ENCODE peak calls at places on chromosomes 2 and 18, in nine cellular contexts. One of them, this sample, is unnamed.

GRCh38 chr2:96887419-96888081 is 17.7 kb upstream of the SEMA4C start:
- DNase-seq in GM20000: no peak
- DNase-seq in dermis microvascular lymphatic vessel endothelial cell: no peak
- DNase-seq in activated naive CD8-positive, alpha-beta T cell treated with anti-CD3 and anti-CD28 coated beads, Interleukin-2, amount 50 U/mL, for 16 hours: no peak
- DNase-seq in AG09319: no peak
- DNase-seq in MCF 10A: no peak
- DNase-seq in epithelial cell of esophagus: no peak
- DNase-seq in kidney tubule cell: no peak
- DNase-seq in stimulated activated CD4-positive, alpha-beta T cell treated with anti-CD3 and anti-CD28 coated beads, Interleukin-12 subunit alpha, Interleukin-12 subunit beta, amount 100 ng/mL, for 24 hours: no peak
- DNase-seq in this sample: no peak

GRCh38 chr2:212539145-212539880 is 711 bp upstream of the ERBB4 start:
- DNase-seq in GM20000: no peak
- DNase-seq in dermis microvascular lymphatic vessel endothelial cell: no peak
- DNase-seq in activated naive CD8-positive, alpha-beta T cell treated with anti-CD3 and anti-CD28 coated beads, Interleukin-2, amount 50 U/mL, for 16 hours: no peak
- DNase-seq in AG09319: no peak
- DNase-seq in MCF 10A: peak; percentile 36
- DNase-seq in epithelial cell of esophagus: peak; percentile 55
- DNase-seq in kidney tubule cell: peak; percentile 29
- DNase-seq in stimulated activated CD4-positive, alpha-beta T cell treated with anti-CD3 and anti-CD28 coated beads, Interleukin-12 subunit alpha, Interleukin-12 subunit beta, amount 100 ng/mL, for 24 hours: no peak
- DNase-seq in this sample: no peak

GRCh38 chr2:109166811-109167210 is 37.8 kb downstream of the SH3RF3 start:
- DNase-seq in GM20000: no peak
- DNase-seq in dermis microvascular lymphatic vessel endothelial cell: no peak
- DNase-seq in activated naive CD8-positive, alpha-beta T cell treated with anti-CD3 and anti-CD28 coated beads, Interleukin-2, amount 50 U/mL, for 16 hours: no peak
- DNase-seq in AG09319: no peak
- DNase-seq in MCF 10A: peak; percentile 74
- DNase-seq in epithelial cell of esophagus: peak; percentile 17
- DNase-seq in kidney tubule cell: no peak
- DNase-seq in stimulated activated CD4-positive, alpha-beta T cell treated with anti-CD3 and anti-CD28 coated beads, Interleukin-12 subunit alpha, Interleukin-12 subunit beta, amount 100 ng/mL, for 24 hours: no peak
- DNase-seq in this sample: no peak

GRCh38 chr2:218962859-218963492 is 3.5 kb downstream of the CDK5R2 start:
- DNase-seq in GM20000: peak; percentile 62
- DNase-seq in dermis microvascular lymphatic vessel endothelial cell: peak; percentile 49
- DNase-seq in activated naive CD8-positive, alpha-beta T cell treated with anti-CD3 and anti-CD28 coated beads, Interleukin-2, amount 50 U/mL, for 16 hours: no peak
- DNase-seq in AG09319: no peak
- DNase-seq in MCF 10A: peak; percentile 41
- DNase-seq in epithelial cell of esophagus: peak; percentile 76
- DNase-seq in kidney tubule cell: peak; percentile 93
- DNase-seq in stimulated activated CD4-positive, alpha-beta T cell treated with anti-CD3 and anti-CD28 coated beads, Interleukin-12 subunit alpha, Interleukin-12 subunit beta, amount 100 ng/mL, for 24 hours: no peak
- DNase-seq in this sample: no peak

GRCh38 chr2:9178905-9179571 is 27.6 kb upstream of the ASAP2 start:
- DNase-seq in GM20000: no peak
- DNase-seq in dermis microvascular lymphatic vessel endothelial cell: peak; percentile 65
- DNase-seq in activated naive CD8-positive, alpha-beta T cell treated with anti-CD3 and anti-CD28 coated beads, Interleukin-2, amount 50 U/mL, for 16 hours: no peak
- DNase-seq in AG09319: peak; percentile 70
- DNase-seq in MCF 10A: peak; percentile 64
- DNase-seq in epithelial cell of esophagus: peak; percentile 94
- DNase-seq in kidney tubule cell: peak; percentile 91
- DNase-seq in stimulated activated CD4-positive, alpha-beta T cell treated with anti-CD3 and anti-CD28 coated beads, Interleukin-12 subunit alpha, Interleukin-12 subunit beta, amount 100 ng/mL, for 24 hours: no peak
- DNase-seq in this sample: no peak

GRCh38 chr2:11073251-11073650 is 82.0 kb upstream of the SLC66A3 start:
- DNase-seq in GM20000: no peak
- DNase-seq in dermis microvascular lymphatic vessel endothelial cell: peak; percentile 13
- DNase-seq in activated naive CD8-positive, alpha-beta T cell treated with anti-CD3 and anti-CD28 coated beads, Interleukin-2, amount 50 U/mL, for 16 hours: no peak
- DNase-seq in AG09319: no peak
- DNase-seq in MCF 10A: peak; percentile 46
- DNase-seq in epithelial cell of esophagus: peak; percentile 21
- DNase-seq in kidney tubule cell: peak; percentile 53
- DNase-seq in stimulated activated CD4-positive, alpha-beta T cell treated with anti-CD3 and anti-CD28 coated beads, Interleukin-12 subunit alpha, Interleukin-12 subunit beta, amount 100 ng/mL, for 24 hours: no peak
- DNase-seq in this sample: no peak

GRCh38 chr2:191023235-191023679 is 9.3 kb upstream of the STAT1 start:
- DNase-seq in GM20000: peak; percentile 22
- DNase-seq in dermis microvascular lymphatic vessel endothelial cell: peak; percentile 88
- DNase-seq in activated naive CD8-positive, alpha-beta T cell treated with anti-CD3 and anti-CD28 coated beads, Interleukin-2, amount 50 U/mL, for 16 hours: no peak
- DNase-seq in AG09319: no peak
- DNase-seq in MCF 10A: no peak
- DNase-seq in epithelial cell of esophagus: no peak
- DNase-seq in kidney tubule cell: no peak
- DNase-seq in stimulated activated CD4-positive, alpha-beta T cell treated with anti-CD3 and anti-CD28 coated beads, Interleukin-12 subunit alpha, Interleukin-12 subunit beta, amount 100 ng/mL, for 24 hours: no peak
- DNase-seq in this sample: no peak

GRCh38 chr2:56077352-56077915 is 106.4 kb upstream of the CCDC85A start:
- DNase-seq in GM20000: no peak
- DNase-seq in dermis microvascular lymphatic vessel endothelial cell: peak; percentile 48
- DNase-seq in activated naive CD8-positive, alpha-beta T cell treated with anti-CD3 and anti-CD28 coated beads, Interleukin-2, amount 50 U/mL, for 16 hours: no peak
- DNase-seq in AG09319: no peak
- DNase-seq in MCF 10A: peak; percentile 54
- DNase-seq in epithelial cell of esophagus: peak; percentile 37
- DNase-seq in kidney tubule cell: peak; percentile 27
- DNase-seq in stimulated activated CD4-positive, alpha-beta T cell treated with anti-CD3 and anti-CD28 coated beads, Interleukin-12 subunit alpha, Interleukin-12 subunit beta, amount 100 ng/mL, for 24 hours: no peak
- DNase-seq in this sample: peak; percentile 51

GRCh38 chr2:44578401-44579135 is 216.8 kb downstream of the CAMKMT start:
- DNase-seq in GM20000: peak; percentile 65
- DNase-seq in dermis microvascular lymphatic vessel endothelial cell: no peak
- DNase-seq in activated naive CD8-positive, alpha-beta T cell treated with anti-CD3 and anti-CD28 coated beads, Interleukin-2, amount 50 U/mL, for 16 hours: no peak
- DNase-seq in AG09319: peak; percentile 22
- DNase-seq in MCF 10A: peak; percentile 97
- DNase-seq in epithelial cell of esophagus: peak; percentile 92
- DNase-seq in kidney tubule cell: no peak
- DNase-seq in stimulated activated CD4-positive, alpha-beta T cell treated with anti-CD3 and anti-CD28 coated beads, Interleukin-12 subunit alpha, Interleukin-12 subunit beta, amount 100 ng/mL, for 24 hours: no peak
- DNase-seq in this sample: no peak

GRCh38 chr2:16525265-16525887 is 140.3 kb downstream of the CYRIA start:
- DNase-seq in GM20000: peak; percentile 55
- DNase-seq in dermis microvascular lymphatic vessel endothelial cell: peak; percentile 35
- DNase-seq in activated naive CD8-positive, alpha-beta T cell treated with anti-CD3 and anti-CD28 coated beads, Interleukin-2, amount 50 U/mL, for 16 hours: no peak
- DNase-seq in AG09319: no peak
- DNase-seq in MCF 10A: peak; percentile 63
- DNase-seq in epithelial cell of esophagus: peak; percentile 59
- DNase-seq in kidney tubule cell: peak; percentile 39
- DNase-seq in stimulated activated CD4-positive, alpha-beta T cell treated with anti-CD3 and anti-CD28 coated beads, Interleukin-12 subunit alpha, Interleukin-12 subunit beta, amount 100 ng/mL, for 24 hours: no peak
- DNase-seq in this sample: no peak

GRCh38 chr2:109379507-109379906 is 234.3 kb downstream of the SEPTIN10 start:
- DNase-seq in GM20000: no peak
- DNase-seq in dermis microvascular lymphatic vessel endothelial cell: no peak
- DNase-seq in activated naive CD8-positive, alpha-beta T cell treated with anti-CD3 and anti-CD28 coated beads, Interleukin-2, amount 50 U/mL, for 16 hours: no peak
- DNase-seq in AG09319: no peak
- DNase-seq in MCF 10A: no peak
- DNase-seq in epithelial cell of esophagus: no peak
- DNase-seq in kidney tubule cell: no peak
- DNase-seq in stimulated activated CD4-positive, alpha-beta T cell treated with anti-CD3 and anti-CD28 coated beads, Interleukin-12 subunit alpha, Interleukin-12 subunit beta, amount 100 ng/mL, for 24 hours: no peak
- DNase-seq in this sample: no peak

GRCh38 chr18:64720781-64721464 is 572.0 kb upstream of the LINC00305 start:
- DNase-seq in GM20000: no peak
- DNase-seq in dermis microvascular lymphatic vessel endothelial cell: no peak
- DNase-seq in activated naive CD8-positive, alpha-beta T cell treated with anti-CD3 and anti-CD28 coated beads, Interleukin-2, amount 50 U/mL, for 16 hours: no peak
- DNase-seq in AG09319: no peak
- DNase-seq in MCF 10A: no peak
- DNase-seq in epithelial cell of esophagus: no peak
- DNase-seq in kidney tubule cell: no peak
- DNase-seq in stimulated activated CD4-positive, alpha-beta T cell treated with anti-CD3 and anti-CD28 coated beads, Interleukin-12 subunit alpha, Interleukin-12 subunit beta, amount 100 ng/mL, for 24 hours: no peak
- DNase-seq in this sample: no peak

GRCh38 chr2:227545990-227546389 is 52.7 kb upstream of the SCYGR2 start:
- DNase-seq in GM20000: no peak
- DNase-seq in dermis microvascular lymphatic vessel endothelial cell: no peak
- DNase-seq in activated naive CD8-positive, alpha-beta T cell treated with anti-CD3 and anti-CD28 coated beads, Interleukin-2, amount 50 U/mL, for 16 hours: peak; percentile 4
- DNase-seq in AG09319: no peak
- DNase-seq in MCF 10A: peak; percentile 16
- DNase-seq in epithelial cell of esophagus: peak; percentile 5
- DNase-seq in kidney tubule cell: no peak
- DNase-seq in stimulated activated CD4-positive, alpha-beta T cell treated with anti-CD3 and anti-CD28 coated beads, Interleukin-12 subunit alpha, Interleukin-12 subunit beta, amount 100 ng/mL, for 24 hours: no peak
- DNase-seq in this sample: peak; percentile 28

GRCh38 chr2:130966149-130967019 is 126.9 kb downstream of the FAM168B start:
- DNase-seq in GM20000: no peak
- DNase-seq in dermis microvascular lymphatic vessel endothelial cell: peak; percentile 8
- DNase-seq in activated naive CD8-positive, alpha-beta T cell treated with anti-CD3 and anti-CD28 coated beads, Interleukin-2, amount 50 U/mL, for 16 hours: no peak
- DNase-seq in AG09319: no peak
- DNase-seq in MCF 10A: no peak
- DNase-seq in epithelial cell of esophagus: no peak
- DNase-seq in kidney tubule cell: no peak
- DNase-seq in stimulated activated CD4-positive, alpha-beta T cell treated with anti-CD3 and anti-CD28 coated beads, Interleukin-12 subunit alpha, Interleukin-12 subunit beta, amount 100 ng/mL, for 24 hours: no peak
- DNase-seq in this sample: no peak

GRCh38 chr2:240232264-240232915 is 91.9 kb upstream of the OTOS start:
- DNase-seq in GM20000: no peak
- DNase-seq in dermis microvascular lymphatic vessel endothelial cell: no peak
- DNase-seq in activated naive CD8-positive, alpha-beta T cell treated with anti-CD3 and anti-CD28 coated beads, Interleukin-2, amount 50 U/mL, for 16 hours: no peak
- DNase-seq in AG09319: no peak
- DNase-seq in MCF 10A: no peak
- DNase-seq in epithelial cell of esophagus: no peak
- DNase-seq in kidney tubule cell: no peak
- DNase-seq in stimulated activated CD4-positive, alpha-beta T cell treated with anti-CD3 and anti-CD28 coated beads, Interleukin-12 subunit alpha, Interleukin-12 subunit beta, amount 100 ng/mL, for 24 hours: no peak
- DNase-seq in this sample: no peak

GRCh38 chr2:171513719-171514160 is 8.5 kb upstream of the CYBRD1 start:
- DNase-seq in GM20000: peak; percentile 54
- DNase-seq in dermis microvascular lymphatic vessel endothelial cell: no peak
- DNase-seq in activated naive CD8-positive, alpha-beta T cell treated with anti-CD3 and anti-CD28 coated beads, Interleukin-2, amount 50 U/mL, for 16 hours: no peak
- DNase-seq in AG09319: no peak
- DNase-seq in MCF 10A: no peak
- DNase-seq in epithelial cell of esophagus: no peak
- DNase-seq in kidney tubule cell: no peak
- DNase-seq in stimulated activated CD4-positive, alpha-beta T cell treated with anti-CD3 and anti-CD28 coated beads, Interleukin-12 subunit alpha, Interleukin-12 subunit beta, amount 100 ng/mL, for 24 hours: no peak
- DNase-seq in this sample: no peak

GRCh38 chr2:88654714-88655113 is 27.4 kb upstream of the EIF2AK3 start:
- DNase-seq in GM20000: no peak
- DNase-seq in dermis microvascular lymphatic vessel endothelial cell: no peak
- DNase-seq in activated naive CD8-positive, alpha-beta T cell treated with anti-CD3 and anti-CD28 coated beads, Interleukin-2, amount 50 U/mL, for 16 hours: no peak
- DNase-seq in AG09319: no peak
- DNase-seq in MCF 10A: no peak
- DNase-seq in epithelial cell of esophagus: peak; percentile 53
- DNase-seq in kidney tubule cell: no peak
- DNase-seq in stimulated activated CD4-positive, alpha-beta T cell treated with anti-CD3 and anti-CD28 coated beads, Interleukin-12 subunit alpha, Interleukin-12 subunit beta, amount 100 ng/mL, for 24 hours: no peak
- DNase-seq in this sample: peak; percentile 36

GRCh38 chr2:86815616-86816015 is 24.9 kb upstream of the CD8A start:
- DNase-seq in GM20000: no peak
- DNase-seq in dermis microvascular lymphatic vessel endothelial cell: no peak
- DNase-seq in activated naive CD8-positive, alpha-beta T cell treated with anti-CD3 and anti-CD28 coated beads, Interleukin-2, amount 50 U/mL, for 16 hours: no peak
- DNase-seq in AG09319: no peak
- DNase-seq in MCF 10A: no peak
- DNase-seq in epithelial cell of esophagus: peak; percentile 17
- DNase-seq in kidney tubule cell: peak; percentile 69
- DNase-seq in stimulated activated CD4-positive, alpha-beta T cell treated with anti-CD3 and anti-CD28 coated beads, Interleukin-12 subunit alpha, Interleukin-12 subunit beta, amount 100 ng/mL, for 24 hours: no peak
- DNase-seq in this sample: no peak

GRCh38 chr2:88880441-88880953 is 189.0 kb downstream of the RPIA start:
- DNase-seq in GM20000: no peak
- DNase-seq in dermis microvascular lymphatic vessel endothelial cell: peak; percentile 71
- DNase-seq in activated naive CD8-positive, alpha-beta T cell treated with anti-CD3 and anti-CD28 coated beads, Interleukin-2, amount 50 U/mL, for 16 hours: no peak
- DNase-seq in AG09319: peak; percentile 11
- DNase-seq in MCF 10A: peak; percentile 70
- DNase-seq in epithelial cell of esophagus: peak; percentile 63
- DNase-seq in kidney tubule cell: peak; percentile 63
- DNase-seq in stimulated activated CD4-positive, alpha-beta T cell treated with anti-CD3 and anti-CD28 coated beads, Interleukin-12 subunit alpha, Interleukin-12 subunit beta, amount 100 ng/mL, for 24 hours: no peak
- DNase-seq in this sample: peak; percentile 73

GRCh38 chr2:174643356-174643755 is 45.8 kb upstream of the WIPF1 start:
- DNase-seq in GM20000: no peak
- DNase-seq in dermis microvascular lymphatic vessel endothelial cell: no peak
- DNase-seq in activated naive CD8-positive, alpha-beta T cell treated with anti-CD3 and anti-CD28 coated beads, Interleukin-2, amount 50 U/mL, for 16 hours: no peak
- DNase-seq in AG09319: no peak
- DNase-seq in MCF 10A: no peak
- DNase-seq in epithelial cell of esophagus: no peak
- DNase-seq in kidney tubule cell: no peak
- DNase-seq in stimulated activated CD4-positive, alpha-beta T cell treated with anti-CD3 and anti-CD28 coated beads, Interleukin-12 subunit alpha, Interleukin-12 subunit beta, amount 100 ng/mL, for 24 hours: no peak
- DNase-seq in this sample: no peak

GRCh38 chr2:2704380-2705093 is 373.5 kb upstream of the MYT1L start:
- DNase-seq in GM20000: no peak
- DNase-seq in dermis microvascular lymphatic vessel endothelial cell: no peak
- DNase-seq in activated naive CD8-positive, alpha-beta T cell treated with anti-CD3 and anti-CD28 coated beads, Interleukin-2, amount 50 U/mL, for 16 hours: no peak
- DNase-seq in AG09319: no peak
- DNase-seq in MCF 10A: no peak
- DNase-seq in epithelial cell of esophagus: no peak
- DNase-seq in kidney tubule cell: no peak
- DNase-seq in stimulated activated CD4-positive, alpha-beta T cell treated with anti-CD3 and anti-CD28 coated beads, Interleukin-12 subunit alpha, Interleukin-12 subunit beta, amount 100 ng/mL, for 24 hours: no peak
- DNase-seq in this sample: no peak

GRCh38 chr2:165452327-165452726 is 17.2 kb upstream of the CSRNP3 start:
- DNase-seq in GM20000: no peak
- DNase-seq in dermis microvascular lymphatic vessel endothelial cell: no peak
- DNase-seq in activated naive CD8-positive, alpha-beta T cell treated with anti-CD3 and anti-CD28 coated beads, Interleukin-2, amount 50 U/mL, for 16 hours: no peak
- DNase-seq in AG09319: no peak
- DNase-seq in MCF 10A: no peak
- DNase-seq in epithelial cell of esophagus: no peak
- DNase-seq in kidney tubule cell: no peak
- DNase-seq in stimulated activated CD4-positive, alpha-beta T cell treated with anti-CD3 and anti-CD28 coated beads, Interleukin-12 subunit alpha, Interleukin-12 subunit beta, amount 100 ng/mL, for 24 hours: no peak
- DNase-seq in this sample: no peak

GRCh38 chr2:131641414-131642206 is 113.9 kb downstream of the CCDC74A start:
- DNase-seq in GM20000: no peak
- DNase-seq in dermis microvascular lymphatic vessel endothelial cell: peak; percentile 22
- DNase-seq in activated naive CD8-positive, alpha-beta T cell treated with anti-CD3 and anti-CD28 coated beads, Interleukin-2, amount 50 U/mL, for 16 hours: no peak
- DNase-seq in AG09319: no peak
- DNase-seq in MCF 10A: peak; percentile 8
- DNase-seq in epithelial cell of esophagus: no peak
- DNase-seq in kidney tubule cell: peak; percentile 30
- DNase-seq in stimulated activated CD4-positive, alpha-beta T cell treated with anti-CD3 and anti-CD28 coated beads, Interleukin-12 subunit alpha, Interleukin-12 subunit beta, amount 100 ng/mL, for 24 hours: no peak
- DNase-seq in this sample: no peak

GRCh38 chr2:46735730-46736493 is 179.7 kb downstream of the MCFD2 start:
- DNase-seq in GM20000: no peak
- DNase-seq in dermis microvascular lymphatic vessel endothelial cell: no peak
- DNase-seq in activated naive CD8-positive, alpha-beta T cell treated with anti-CD3 and anti-CD28 coated beads, Interleukin-2, amount 50 U/mL, for 16 hours: no peak
- DNase-seq in AG09319: no peak
- DNase-seq in MCF 10A: no peak
- DNase-seq in epithelial cell of esophagus: no peak
- DNase-seq in kidney tubule cell: no peak
- DNase-seq in stimulated activated CD4-positive, alpha-beta T cell treated with anti-CD3 and anti-CD28 coated beads, Interleukin-12 subunit alpha, Interleukin-12 subunit beta, amount 100 ng/mL, for 24 hours: no peak
- DNase-seq in this sample: no peak

GRCh38 chr18:8367217-8367988 is 241.8 kb upstream of the RAB12 start:
- DNase-seq in GM20000: peak; percentile 42
- DNase-seq in dermis microvascular lymphatic vessel endothelial cell: peak; percentile 45
- DNase-seq in activated naive CD8-positive, alpha-beta T cell treated with anti-CD3 and anti-CD28 coated beads, Interleukin-2, amount 50 U/mL, for 16 hours: no peak
- DNase-seq in AG09319: no peak
- DNase-seq in MCF 10A: no peak
- DNase-seq in epithelial cell of esophagus: peak; percentile 30
- DNase-seq in kidney tubule cell: peak; percentile 68
- DNase-seq in stimulated activated CD4-positive, alpha-beta T cell treated with anti-CD3 and anti-CD28 coated beads, Interleukin-12 subunit alpha, Interleukin-12 subunit beta, amount 100 ng/mL, for 24 hours: no peak
- DNase-seq in this sample: no peak

GRCh38 chr2:171167352-171167997 is 6.8 kb upstream of the TLK1 start:
- DNase-seq in GM20000: no peak
- DNase-seq in dermis microvascular lymphatic vessel endothelial cell: no peak
- DNase-seq in activated naive CD8-positive, alpha-beta T cell treated with anti-CD3 and anti-CD28 coated beads, Interleukin-2, amount 50 U/mL, for 16 hours: no peak
- DNase-seq in AG09319: no peak
- DNase-seq in MCF 10A: no peak
- DNase-seq in epithelial cell of esophagus: no peak
- DNase-seq in kidney tubule cell: no peak
- DNase-seq in stimulated activated CD4-positive, alpha-beta T cell treated with anti-CD3 and anti-CD28 coated beads, Interleukin-12 subunit alpha, Interleukin-12 subunit beta, amount 100 ng/mL, for 24 hours: no peak
- DNase-seq in this sample: no peak

GRCh38 chr2:239292956-239293355 is 107.9 kb downstream of the HDAC4 start:
- DNase-seq in GM20000: no peak
- DNase-seq in dermis microvascular lymphatic vessel endothelial cell: no peak
- DNase-seq in activated naive CD8-positive, alpha-beta T cell treated with anti-CD3 and anti-CD28 coated beads, Interleukin-2, amount 50 U/mL, for 16 hours: no peak
- DNase-seq in AG09319: no peak
- DNase-seq in MCF 10A: no peak
- DNase-seq in epithelial cell of esophagus: no peak
- DNase-seq in kidney tubule cell: no peak
- DNase-seq in stimulated activated CD4-positive, alpha-beta T cell treated with anti-CD3 and anti-CD28 coated beads, Interleukin-12 subunit alpha, Interleukin-12 subunit beta, amount 100 ng/mL, for 24 hours: no peak
- DNase-seq in this sample: no peak

GRCh38 chr2:72815655-72816268 is 10.1 kb downstream of the EXOC6B start:
- DNase-seq in GM20000: no peak
- DNase-seq in dermis microvascular lymphatic vessel endothelial cell: no peak
- DNase-seq in activated naive CD8-positive, alpha-beta T cell treated with anti-CD3 and anti-CD28 coated beads, Interleukin-2, amount 50 U/mL, for 16 hours: no peak
- DNase-seq in AG09319: no peak
- DNase-seq in MCF 10A: peak; percentile 86
- DNase-seq in epithelial cell of esophagus: peak; percentile 75
- DNase-seq in kidney tubule cell: no peak
- DNase-seq in stimulated activated CD4-positive, alpha-beta T cell treated with anti-CD3 and anti-CD28 coated beads, Interleukin-12 subunit alpha, Interleukin-12 subunit beta, amount 100 ng/mL, for 24 hours: no peak
- DNase-seq in this sample: no peak

GRCh38 chr2:141766225-141766624 is 364.6 kb downstream of the LRP1B start:
- DNase-seq in GM20000: no peak
- DNase-seq in dermis microvascular lymphatic vessel endothelial cell: no peak
- DNase-seq in activated naive CD8-positive, alpha-beta T cell treated with anti-CD3 and anti-CD28 coated beads, Interleukin-2, amount 50 U/mL, for 16 hours: no peak
- DNase-seq in AG09319: no peak
- DNase-seq in MCF 10A: no peak
- DNase-seq in epithelial cell of esophagus: no peak
- DNase-seq in kidney tubule cell: no peak
- DNase-seq in stimulated activated CD4-positive, alpha-beta T cell treated with anti-CD3 and anti-CD28 coated beads, Interleukin-12 subunit alpha, Interleukin-12 subunit beta, amount 100 ng/mL, for 24 hours: no peak
- DNase-seq in this sample: no peak

GRCh38 chr2:158931577-158931976 is 36.9 kb upstream of the TANC1 start:
- DNase-seq in GM20000: no peak
- DNase-seq in dermis microvascular lymphatic vessel endothelial cell: peak; percentile 74
- DNase-seq in activated naive CD8-positive, alpha-beta T cell treated with anti-CD3 and anti-CD28 coated beads, Interleukin-2, amount 50 U/mL, for 16 hours: no peak
- DNase-seq in AG09319: no peak
- DNase-seq in MCF 10A: peak; percentile 42
- DNase-seq in epithelial cell of esophagus: peak; percentile 54
- DNase-seq in kidney tubule cell: peak; percentile 59
- DNase-seq in stimulated activated CD4-positive, alpha-beta T cell treated with anti-CD3 and anti-CD28 coated beads, Interleukin-12 subunit alpha, Interleukin-12 subunit beta, amount 100 ng/mL, for 24 hours: no peak
- DNase-seq in this sample: peak; percentile 37

GRCh38 chr2:233917146-233917545 is at the start of gene TRPM8:
- DNase-seq in GM20000: no peak
- DNase-seq in dermis microvascular lymphatic vessel endothelial cell: no peak
- DNase-seq in activated naive CD8-positive, alpha-beta T cell treated with anti-CD3 and anti-CD28 coated beads, Interleukin-2, amount 50 U/mL, for 16 hours: no peak
- DNase-seq in AG09319: no peak
- DNase-seq in MCF 10A: no peak
- DNase-seq in epithelial cell of esophagus: no peak
- DNase-seq in kidney tubule cell: no peak
- DNase-seq in stimulated activated CD4-positive, alpha-beta T cell treated with anti-CD3 and anti-CD28 coated beads, Interleukin-12 subunit alpha, Interleukin-12 subunit beta, amount 100 ng/mL, for 24 hours: no peak
- DNase-seq in this sample: no peak